ENCODE peak calls at places on chromosomes 4 and X, in eight cellular contexts. R is psoas muscle; J is fibroblast of the aortic adventitia; B is CD8-positive, alpha-beta T cell; U is epithelial cell of esophagus; N is left ventricle myocardium inferior; E is HL-60; Z is bronchial epithelial cell. K is an unnamed sample.

GRCh38 chrX:153708415-153708814 is 15.8 kb downstream of the BCAP31 start:
- DNase-seq in B (no peak), Z (peak), R (peak), N (peak), J (peak), U (peak), E (peak), K (peak)

GRCh38 chr4:132123870-132124623 is 1025.0 kb upstream of the PCDH10 start:
- DNase-seq in U (peak), E (no peak), J (peak), N (no peak), R (no peak), Z (peak), B (no peak), K (no peak)

GRCh38 chr4:54473077-54473545 is 184.6 kb upstream of the KIT start:
- DNase-seq in Z (peak), E (no peak), N (no peak), B (no peak), R (no peak), J (no peak), U (peak), K (no peak)

GRCh38 chr4:181478675-181479074 is 764.5 kb upstream of the TENM3 start:
- DNase-seq in E (no peak), J (no peak), Z (no peak), R (no peak), N (no peak), U (no peak), B (no peak), K (no peak)

GRCh38 chr4:56804551-56804950 is 16.9 kb downstream of the SPINK2 start:
- DNase-seq in R (no peak), J (no peak), Z (peak), B (no peak), U (peak), N (no peak), E (peak), K (no peak)

GRCh38 chr4:88320174-88320779 is 35.9 kb upstream of the PPM1K start:
- DNase-seq in J (no peak), B (no peak), U (peak), Z (peak), N (no peak), R (no peak), E (no peak), K (peak)

GRCh38 chr4:107034091-107034698 is 1.9 kb downstream of the DKK2 start:
- DNase-seq in R (peak), N (no peak), Z (no peak), E (peak), B (no peak), U (peak), J (peak), K (no peak)

GRCh38 chr4:105015750-105016149 is 130.9 kb upstream of the TET2 start:
- DNase-seq in J (no peak), N (no peak), U (no peak), Z (no peak), B (no peak), R (no peak), E (no peak), K (no peak)

GRCh38 chr4:175671491-175671934 is 140.6 kb downstream of the GPM6A start:
- DNase-seq in U (peak), Z (no peak), B (no peak), J (no peak), N (no peak), R (no peak), E (no peak), K (no peak)

GRCh38 chr4:89681219-89681618 is 155.7 kb downstream of the SNCA start:
- DNase-seq in E (no peak), J (no peak), U (peak), B (no peak), Z (peak), R (no peak), N (no peak), K (no peak)

GRCh38 chr4:185472063-185472542 is 570 bp upstream of the CCDC110 start:
- DNase-seq in R (no peak), U (no peak), E (no peak), B (no peak), Z (no peak), J (peak), N (no peak), K (no peak)

GRCh38 chr4:112214397-112215264 is 17.0 kb upstream of the AP1AR start:
- DNase-seq in U (peak), E (no peak), Z (peak), R (no peak), B (no peak), J (peak), N (no peak), K (no peak)

GRCh38 chr4:53100801-53101581 is 238.9 kb downstream of the RASL11B start:
- DNase-seq in J (peak), R (no peak), B (no peak), Z (peak), E (no peak), U (peak), N (no peak), K (no peak)

GRCh38 chrX:114365045-114365834 is 218.6 kb upstream of the HTR2C start:
- DNase-seq in N (no peak), Z (no peak), E (no peak), R (no peak), B (no peak), J (no peak), U (no peak), K (no peak)

GRCh38 chrX:153571159-153571908 is 27.6 kb downstream of the CCNQ start:
- DNase-seq in E (no peak), B (no peak), U (no peak), J (no peak), N (no peak), Z (no peak), R (no peak), K (no peak)

GRCh38 chrX:113058634-113059033 is 218.0 kb upstream of the AMOT start:
- DNase-seq in B (no peak), N (no peak), J (no peak), E (no peak), Z (no peak), U (no peak), R (no peak), K (no peak)

GRCh38 chrX:148380614-148381561 is 119.5 kb upstream of the AFF2 start:
- DNase-seq in N (no peak), B (peak), Z (no peak), R (no peak), J (no peak), U (no peak), E (peak), K (peak)

GRCh38 chr4:89166971-89167475 is 55.7 kb downstream of the TIGD2 start:
- DNase-seq in J (peak), N (no peak), U (no peak), E (no peak), B (no peak), R (no peak), Z (no peak), K (peak)

GRCh38 chr4:156972370-156972980 is 876 bp upstream of the PDGFC start:
- DNase-seq in R (no peak), B (no peak), U (peak), J (no peak), N (no peak), E (no peak), Z (peak), K (no peak)

GRCh38 chrX:40244980-40245379 is 147.2 kb upstream of the BCOR start:
- DNase-seq in U (no peak), N (no peak), E (no peak), J (peak), B (no peak), R (no peak), Z (no peak), K (no peak)

GRCh38 chrX:40244116-40244515 is 146.4 kb upstream of the BCOR start:
- DNase-seq in J (no peak), Z (no peak), U (no peak), N (no peak), B (no peak), E (no peak), R (no peak), K (no peak)

GRCh38 chrX:40243699-40244098 is 145.9 kb upstream of the BCOR start:
- DNase-seq in R (no peak), U (peak), E (no peak), J (no peak), Z (no peak), N (no peak), B (no peak), K (no peak)

GRCh38 chrX:40247382-40247781 is 149.6 kb upstream of the BCOR start:
- DNase-seq in Z (no peak), E (no peak), N (no peak), U (no peak), B (no peak), R (no peak), J (no peak), K (no peak)

GRCh38 chrX:40245411-40246140 is 147.8 kb upstream of the BCOR start:
- DNase-seq in E (no peak), U (no peak), Z (peak), N (peak), R (peak), B (no peak), J (peak), K (no peak)
- H3K4me3 ChIP-seq in E (no peak), U (no peak), Z (no peak), N (peak), R (no peak), B (no peak), J (peak), K (no peak)

GRCh38 chrX:9730078-9730477 is 35.6 kb downstream of the GPR143 start:
- DNase-seq in U (peak), R (no peak), B (no peak), Z (no peak), E (no peak), J (no peak), N (no peak), K (no peak)
- TF ChIP-seq CTCF in U (no peak), R (no peak), B (no peak), Z (no peak), E (no peak), J (no peak), N (no peak), K (no peak)

GRCh38 chr4:48985602-48985975 is 486 bp upstream of the CWH43 start:
- DNase-seq in R (no peak), J (no peak), Z (no peak), U (no peak), B (no peak), E (no peak), N (no peak), K (no peak)
- H3K4me3 ChIP-seq in R (peak), J (no peak), Z (peak), U (peak), B (no peak), E (no peak), N (peak), K (peak)

GRCh38 chr4:147987252-147987651 is 255.4 kb downstream of the ARHGAP10 start:
- DNase-seq in U (no peak), E (peak), R (no peak), J (no peak), Z (no peak), N (no peak), B (no peak), K (no peak)

GRCh38 chr4:147994491-147995385 is 262.9 kb downstream of the ARHGAP10 start:
- DNase-seq in U (no peak), R (no peak), E (no peak), N (no peak), Z (no peak), J (peak), B (no peak), K (no peak)

GRCh38 chr4:147994076-147994475 is 262.2 kb downstream of the ARHGAP10 start:
- DNase-seq in J (peak), N (no peak), R (no peak), Z (peak), U (peak), E (no peak), B (no peak), K (no peak)

GRCh38 chr4:147996840-147997239 is 265.0 kb downstream of the ARHGAP10 start:
- DNase-seq in E (no peak), N (no peak), R (no peak), B (no peak), Z (no peak), U (no peak), J (no peak), K (no peak)

GRCh38 chr4:147991543-147992295 is 259.8 kb downstream of the ARHGAP10 start:
- DNase-seq in U (no peak), R (no peak), Z (no peak), N (no peak), E (no peak), B (no peak), J (no peak), K (no peak)
- TF ChIP-seq CTCF in U (no peak), R (no peak), Z (no peak), N (no peak), E (no peak), B (no peak), J (no peak), K (no peak)

GRCh38 chr4:70759627-70760026 is 37.9 kb downstream of the RUFY3 start:
- DNase-seq in R (no peak), B (no peak), U (no peak), E (no peak), J (peak), N (no peak), Z (no peak), K (no peak)
- H3K4me3 ChIP-seq in R (no peak), B (no peak), U (no peak), E (no peak), J (no peak), N (no peak), Z (no peak), K (no peak)

GRCh38 chrX:24282381-24283121 is 31.3 kb downstream of the SUPT20HL2 start:
- DNase-seq in B (no peak), U (no peak), N (no peak), J (peak), E (no peak), Z (no peak), R (no peak), K (peak)

GRCh38 chrX:24283122-24283789 is 30.6 kb downstream of the SUPT20HL2 start:
- DNase-seq in R (no peak), E (no peak), J (peak), U (no peak), N (no peak), Z (no peak), B (no peak), K (no peak)

GRCh38 chrX:24285082-24285481 is 28.8 kb downstream of the SUPT20HL2 start:
- DNase-seq in U (no peak), R (no peak), J (no peak), Z (peak), E (peak), N (no peak), B (no peak), K (no peak)
- TF ChIP-seq CTCF in U (no peak), R (no peak), J (no peak), Z (no peak), E (no peak), N (no peak), B (no peak), K (no peak)

GRCh38 chrX:55004231-55004630 is 4.1 kb downstream of the APEX2 start:
- DNase-seq in B (no peak), E (no peak), U (no peak), Z (no peak), N (no peak), J (no peak), R (no peak), K (no peak)
- H3K4me3 ChIP-seq in B (no peak), E (no peak), U (no peak), Z (no peak), N (no peak), J (no peak), R (no peak), K (no peak)

DNA sequence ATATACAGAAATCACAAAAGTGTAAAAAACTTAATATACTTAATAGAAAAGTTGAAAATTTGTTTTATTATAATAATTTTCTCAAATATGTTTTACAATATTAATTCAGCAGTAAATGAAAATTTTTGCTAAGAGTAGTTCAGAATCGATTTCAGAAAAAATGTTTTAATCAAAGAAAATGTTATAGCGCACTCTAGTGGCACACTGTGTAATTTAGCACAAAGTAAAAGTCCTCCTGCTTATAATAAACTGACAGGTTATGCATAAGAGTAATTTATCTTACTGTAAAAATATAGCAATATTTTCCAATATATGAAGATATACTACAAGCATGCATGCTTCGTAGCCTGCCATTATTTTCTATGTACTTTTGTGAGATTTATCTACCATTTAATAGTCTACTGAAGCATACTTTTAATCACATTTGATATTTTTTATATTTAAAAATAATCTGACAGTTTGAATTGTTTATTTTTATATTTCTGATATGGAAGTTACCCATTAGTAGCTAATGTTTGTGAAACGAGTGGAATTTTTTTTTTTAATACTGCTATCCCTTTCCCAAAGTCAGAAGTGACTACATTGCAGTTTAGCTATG is 217.9 kb upstream of the KLHL4 start:
- DNase-seq in B (no peak), R (no peak), N (no peak), E (no peak), J (peak), U (peak), Z (peak), K (no peak)
- TF ChIP-seq CTCF in B (no peak), R (peak), N (peak), E (peak), J (peak), U (peak), Z (no peak), K (peak)

K was measured in kidney epithelial cell.